ENCODE peak calls at places on chromosomes 5 and 9, in seven cellular contexts. G is cardiac muscle cell, K is DND-41, O is MM.1S, E is colonic mucosa, L is neural progenitor cell, M is Peyer's patch. Q is an unnamed sample.

GRCh38 chr9:13548556-13548955 is 269.1 kb upstream of the MPDZ start:
- DNase-seq in E (no peak), G (no peak), K (no peak), L (no peak), M (no peak), O (no peak), Q (no peak)

GRCh38 chr9:134236001-134236421 is 71.6 kb upstream of the RNU6ATAC start:
- DNase-seq in K (no peak), L (no peak), E (no peak), G (no peak), O (no peak), M (no peak), Q (no peak)

GRCh38 chr9:91182429-91182828 is 179.3 kb downstream of the AUH start:
- DNase-seq in O (no peak), M (peak), G (no peak), E (no peak), K (no peak), L (no peak), Q (peak)

GRCh38 chr5:115873392-115873791 is 31.7 kb downstream of the AP3S1 start:
- DNase-seq in K (no peak), E (no peak), L (no peak), M (no peak), O (no peak), G (no peak), Q (no peak)

GRCh38 chr9:97966493-97966892 is 16.6 kb upstream of the ANP32B start:
- DNase-seq in O (no peak), M (no peak), K (no peak), E (no peak), G (no peak), L (no peak), Q (no peak)

GRCh38 chr5:167766957-167767356 is 524.5 kb upstream of the WWC1 start:
- DNase-seq in K (no peak), M (no peak), O (no peak), G (no peak), L (no peak), E (no peak), Q (no peak)

GRCh38 chr5:80967500-80968181 is 7.5 kb downstream of the RASGRF2 start:
- DNase-seq in K (no peak), G (no peak), E (peak), L (no peak), O (no peak), M (peak), Q (no peak)

GRCh38 chr5:43332401-43332800 is 19.2 kb upstream of the HMGCS1 start:
- DNase-seq in E (no peak), L (no peak), M (no peak), K (no peak), O (no peak), G (no peak), Q (no peak)

GRCh38 chr5:89071101-89071940 is 188.3 kb upstream of the MEF2C start:
- DNase-seq in K (no peak), O (peak), L (no peak), M (no peak), E (no peak), G (no peak), Q (no peak)

GRCh38 chr5:154937718-154938466 is at the start of gene GEMIN5:
- DNase-seq in E (peak), M (peak), O (peak), K (peak), L (peak), G (peak), Q (peak)

GRCh38 chr5:31213676-31214638 is 20.5 kb downstream of the CDH6 start:
- DNase-seq in M (no peak), O (no peak), K (no peak), E (no peak), G (peak), L (no peak), Q (no peak)

GRCh38 chr5:33379757-33380156 is 61.0 kb upstream of the TARS1 start:
- DNase-seq in M (no peak), G (peak), K (no peak), L (peak), O (no peak), E (no peak), Q (peak)

GRCh38 chr5:154302181-154302580 is 111.6 kb downstream of the GALNT10 start:
- DNase-seq in E (no peak), K (no peak), G (no peak), M (no peak), O (no peak), L (no peak), Q (no peak)

GRCh38 chr5:90640484-90641059 is 82.0 kb downstream of the ADGRV1 start:
- DNase-seq in O (peak), L (peak), K (no peak), E (no peak), G (peak), M (no peak), Q (no peak)

GRCh38 chr9:72597181-72597517 is 75.7 kb downstream of the TMC1 start:
- DNase-seq in M (no peak), E (no peak), L (peak), K (no peak), O (no peak), G (no peak), Q (peak)

GRCh38 chr9:71758277-71758676 is 10.0 kb downstream of the CEMIP2 start:
- DNase-seq in G (no peak), M (no peak), L (no peak), K (no peak), O (no peak), E (no peak), Q (no peak)

GRCh38 chr5:176534640-176535039 is 2.6 kb downstream of the RNF44 start:
- DNase-seq in E (peak), O (no peak), L (no peak), G (no peak), K (peak), M (peak), Q (no peak)

GRCh38 chr5:160500776-160501175 is 79.1 kb downstream of the PTTG1 start:
- DNase-seq in G (no peak), K (no peak), L (peak), O (no peak), E (no peak), M (no peak), Q (peak)

GRCh38 chr5:160497897-160498296 is 76.2 kb downstream of the PTTG1 start:
- DNase-seq in L (no peak), K (no peak), E (no peak), M (no peak), O (no peak), G (no peak), Q (no peak)

GRCh38 chr5:160493806-160494317 is 72.2 kb downstream of the PTTG1 start:
- DNase-seq in L (no peak), G (no peak), M (no peak), K (no peak), E (no peak), O (no peak), Q (no peak)

GRCh38 chr5:160496334-160496733 is 74.7 kb downstream of the PTTG1 start:
- DNase-seq in K (no peak), M (no peak), E (no peak), L (no peak), O (no peak), G (no peak), Q (no peak)

DNA sequence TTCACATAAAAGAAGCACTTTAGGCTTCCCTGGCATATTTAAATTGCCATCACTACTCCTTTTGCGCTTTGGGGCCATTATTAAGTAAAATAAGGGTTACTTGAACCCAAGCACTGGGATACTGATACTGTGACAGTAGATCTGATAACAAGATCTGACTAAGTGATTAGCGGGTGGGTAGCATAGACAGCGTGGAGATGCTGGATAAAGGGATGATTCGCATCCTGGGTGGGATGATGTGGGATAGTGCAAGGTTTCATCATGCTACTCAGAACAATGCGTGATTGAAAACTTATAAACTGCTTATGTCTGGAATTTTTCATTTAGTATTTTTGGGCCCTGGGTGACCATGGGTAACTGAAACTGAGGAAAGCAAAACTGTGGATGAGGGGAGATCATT is 75.1 kb downstream of the PTTG1 start:
- DNase-seq in L (no peak), G (no peak), K (no peak), O (no peak), M (no peak), E (no peak), Q (no peak)
- H3K4me3 ChIP-seq in L (no peak), G (no peak), K (no peak), O (no peak), M (no peak), E (no peak), Q (no peak)

DNA sequence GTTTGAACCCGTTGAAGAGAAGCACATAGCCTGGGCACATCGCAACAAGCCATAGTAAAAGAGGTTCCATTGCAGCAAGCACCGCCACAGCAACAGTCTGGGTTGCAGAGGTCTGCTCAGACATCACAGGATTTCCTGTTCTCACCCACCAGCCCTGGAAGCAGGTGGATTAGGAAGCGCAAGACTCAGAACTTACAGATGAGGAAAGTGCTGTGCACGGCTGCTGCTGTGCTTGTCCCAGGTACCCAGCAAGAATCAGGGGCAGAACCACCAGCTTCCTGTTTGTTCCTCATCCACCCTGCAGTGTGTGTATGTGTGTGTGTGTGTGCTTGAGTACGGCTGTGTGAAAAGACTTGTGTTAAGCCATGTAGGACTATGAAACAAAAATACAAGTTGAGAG is 124.7 kb upstream of the IRX2 start:
- DNase-seq in M (no peak), L (no peak), G (no peak), K (peak), E (no peak), O (no peak), Q (no peak)
- TF ChIP-seq CTCF in M (no peak), L (no peak), G (no peak), K (no peak), E (no peak), O (no peak), Q (no peak)

DNA sequence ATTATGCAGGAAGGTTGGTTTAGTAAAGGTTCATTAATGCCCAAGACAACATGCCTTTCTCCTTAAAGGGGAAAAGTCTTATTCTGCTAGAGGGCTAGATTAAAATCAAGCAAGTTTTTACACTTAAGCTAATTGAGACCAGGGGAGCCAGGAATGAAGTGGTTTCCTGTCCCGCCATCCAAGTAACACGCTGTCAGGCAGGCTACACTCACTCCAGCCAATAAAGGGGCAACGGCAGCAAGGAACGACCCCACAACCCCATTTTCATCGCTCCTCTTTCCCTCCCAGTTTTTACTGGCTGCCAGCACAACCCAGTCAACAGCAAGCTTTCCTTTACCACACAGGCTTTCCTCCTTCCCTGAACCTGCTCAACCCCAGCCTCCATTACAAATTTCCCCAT is 225.1 kb downstream of the DCP2 start:
- DNase-seq in G (no peak), K (no peak), O (no peak), M (no peak), E (no peak), L (no peak), Q (no peak)
- H3K4me3 ChIP-seq in G (peak), K (no peak), O (no peak), M (no peak), E (no peak), L (no peak), Q (no peak)

GRCh38 chr9:101449071-101449721 is 13.6 kb upstream of the ALDOB start:
- DNase-seq in O (peak), G (peak), E (peak), M (peak), L (peak), K (no peak), Q (peak)

GRCh38 chr9:101457003-101457402 is 21.4 kb upstream of the ALDOB start:
- DNase-seq in M (no peak), O (no peak), L (peak), G (peak), E (no peak), K (no peak), Q (no peak)

GRCh38 chr9:101451498-101451897 is 15.9 kb upstream of the ALDOB start:
- DNase-seq in M (no peak), O (no peak), E (no peak), K (no peak), G (no peak), L (no peak), Q (no peak)

GRCh38 chr9:101455656-101456235 is 20.2 kb upstream of the ALDOB start:
- DNase-seq in M (no peak), O (no peak), L (no peak), G (no peak), E (no peak), K (no peak), Q (no peak)

DNA sequence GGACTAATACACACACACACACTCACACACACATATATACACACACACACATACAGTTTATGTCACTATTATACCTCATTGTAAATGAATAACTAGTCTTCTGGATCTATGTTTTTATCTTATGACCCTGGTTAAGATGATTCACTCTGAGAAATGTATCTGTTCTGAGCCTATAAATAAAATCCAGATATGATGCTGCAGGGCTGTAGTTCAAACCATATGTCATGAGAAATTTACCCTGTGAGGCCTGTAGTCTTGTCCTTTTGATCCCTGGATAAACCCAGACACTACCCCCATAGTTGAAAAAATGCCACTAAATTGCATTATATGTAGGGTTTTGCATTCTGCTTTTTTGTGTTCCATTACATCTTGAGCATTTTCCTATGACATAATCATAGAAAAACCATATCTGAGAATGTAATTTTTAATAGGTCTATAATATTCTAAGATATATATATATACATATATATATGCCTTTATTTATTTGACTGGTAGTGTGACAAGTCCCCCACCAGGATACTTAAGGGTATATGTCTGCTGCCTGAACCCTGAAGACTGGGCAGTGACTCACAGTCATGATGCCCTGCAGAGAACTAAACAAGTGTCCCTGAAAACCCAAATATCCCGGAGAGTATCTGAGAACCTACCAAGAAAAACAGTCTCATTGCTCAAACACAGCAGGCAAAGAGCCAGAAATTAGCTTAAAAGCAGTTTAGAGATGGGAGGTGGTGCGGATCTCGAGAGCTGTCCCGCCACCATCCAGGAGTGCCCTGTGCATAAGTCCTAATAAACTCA is 18.4 kb upstream of the ALDOB start:
- DNase-seq in K (no peak), L (no peak), M (no peak), G (no peak), O (no peak), E (no peak), Q (no peak)
- TF ChIP-seq CTCF in K (no peak), L (no peak), M (no peak), G (no peak), O (no peak), E (no peak), Q (no peak)

GRCh38 chr5:151697452-151697851 is 10.7 kb upstream of the SPARC start:
- DNase-seq in G (no peak), O (no peak), K (no peak), M (no peak), E (no peak), L (no peak), Q (no peak)
- H3K4me3 ChIP-seq in G (no peak), O (no peak), K (no peak), M (no peak), E (no peak), L (no peak), Q (no peak)